ENCODE peak calls at places on chromosomes 12 and 14, in ten cellular contexts. H, F, J, Y, Q, N, I, U, B and W are unnamed samples.

GRCh38 chr14:54348001-54348611 is 48.7 kb upstream of the CDKN3 start:
- DNase-seq in H (peak; percentile 62), F (no peak), J (peak; percentile 53), Y (peak; percentile 57), Q (peak; percentile 85), N (no peak), I (no peak), U (peak; percentile 43), B (peak; percentile 21), W (no peak)

GRCh38 chr12:118520954-118521353 is 144.6 kb downstream of the SUDS3 start:
- DNase-seq in H (no peak), F (no peak), J (no peak), Y (no peak), Q (no peak), N (no peak), I (no peak), U (no peak), B (no peak), W (no peak)

GRCh38 chr14:22569749-22570131 is 19.3 kb downstream of the DAD1 start:
- DNase-seq in H (no peak), F (no peak), J (no peak), Y (no peak), Q (no peak), N (no peak), I (no peak), U (no peak), B (no peak), W (no peak)

GRCh38 chr14:69161590-69161989 is 8.7 kb upstream of the DCAF5 start:
- DNase-seq in H (no peak), F (no peak), J (no peak), Y (no peak), Q (no peak), N (no peak), I (no peak), U (no peak), B (no peak), W (no peak)

GRCh38 chr12:54294152-54294913 is 6.5 kb downstream of the NFE2 start:
- DNase-seq in H (peak; percentile 83), F (peak; percentile 59), J (peak; percentile 44), Y (peak; percentile 66), Q (peak; percentile 69), N (peak; percentile 17), I (no peak), U (peak; percentile 84), B (no peak), W (peak; percentile 69)

GRCh38 chr12:124466200-124467128 is 100.9 kb downstream of the NCOR2 start:
- DNase-seq in H (no peak), F (no peak), J (peak; percentile 25), Y (no peak), Q (no peak), N (peak; percentile 89), I (peak; percentile 79), U (no peak), B (no peak), W (no peak)

GRCh38 chr12:48184549-48184922 is 1.1 kb downstream of the CCDC184 start:
- DNase-seq in H (no peak), F (no peak), J (no peak), Y (no peak), Q (no peak), N (no peak), I (peak; percentile 17), U (no peak), B (no peak), W (no peak)

GRCh38 chr12:127125607-127126259 is 1141.2 kb upstream of the TMEM132C start:
- DNase-seq in H (peak; percentile 94), F (no peak), J (peak; percentile 91), Y (no peak), Q (peak; percentile 82), N (no peak), I (no peak), U (peak; percentile 12), B (peak; percentile 67), W (no peak)

GRCh38 chr14:52694761-52695480 is 437 bp downstream of the ERO1A start:
- DNase-seq in H (no peak), F (peak; percentile 30), J (peak; percentile 56), Y (peak; percentile 27), Q (peak; percentile 54), N (peak; percentile 14), I (no peak), U (peak; percentile 16), B (peak; percentile 24), W (no peak)

GRCh38 chr12:81296556-81297305 is 218.9 kb downstream of the ACSS3 start:
- DNase-seq in H (no peak), F (no peak), J (peak; percentile 88), Y (no peak), Q (no peak), N (no peak), I (no peak), U (no peak), B (no peak), W (no peak)

GRCh38 chr12:52125499-52125900 is 46.0 kb downstream of the SMIM41 start:
- DNase-seq in H (no peak), F (no peak), J (no peak), Y (peak; percentile 2), Q (no peak), N (no peak), I (no peak), U (no peak), B (no peak), W (no peak)

GRCh38 chr14:99809376-99809775 is 16.2 kb downstream of the EML1 start:
- DNase-seq in H (no peak), F (peak; percentile 35), J (peak; percentile 95), Y (no peak), Q (no peak), N (no peak), I (no peak), U (no peak), B (no peak), W (no peak)

GRCh38 chr14:81633496-81633895 is 99.8 kb upstream of the SEL1L start:
- DNase-seq in H (no peak), F (no peak), J (no peak), Y (no peak), Q (no peak), N (no peak), I (no peak), U (no peak), B (no peak), W (no peak)

GRCh38 chr12:94242871-94243270 is 94.5 kb downstream of the PLXNC1 start:
- DNase-seq in H (no peak), F (no peak), J (no peak), Y (no peak), Q (no peak), N (no peak), I (no peak), U (no peak), B (no peak), W (no peak)

GRCh38 chr14:53652068-53652467 is 304.6 kb downstream of the BMP4 start:
- DNase-seq in H (no peak), F (no peak), J (no peak), Y (no peak), Q (no peak), N (no peak), I (no peak), U (no peak), B (no peak), W (no peak)

GRCh38 chr14:32696325-32697101 is 242.2 kb upstream of the NPAS3 start:
- DNase-seq in H (no peak), F (no peak), J (no peak), Y (no peak), Q (no peak), N (no peak), I (no peak), U (no peak), B (no peak), W (no peak)

GRCh38 chr12:119363490-119363889 is 29.0 kb downstream of the CCDC60 start:
- DNase-seq in H (no peak), F (no peak), J (no peak), Y (no peak), Q (no peak), N (no peak), I (no peak), U (no peak), B (no peak), W (no peak)

GRCh38 chr12:89497467-89497866 is 27.1 kb downstream of the GALNT4 start:
- DNase-seq in H (no peak), F (no peak), J (peak; percentile 40), Y (no peak), Q (no peak), N (no peak), I (no peak), U (no peak), B (no peak), W (no peak)

GRCh38 chr14:37599527-37600368 is 4.3 kb downstream of the TTC6 start:
- DNase-seq in H (no peak), F (no peak), J (no peak), Y (peak; percentile 25), Q (peak; percentile 52), N (no peak), I (no peak), U (no peak), B (no peak), W (no peak)

GRCh38 chr14:48373993-48374392 is 698.6 kb upstream of the MDGA2 start:
- DNase-seq in H (no peak), F (no peak), J (no peak), Y (no peak), Q (no peak), N (no peak), I (no peak), U (no peak), B (no peak), W (no peak)

GRCh38 chr14:90274019-90274418 is 17.7 kb downstream of the PSMC1 start:
- DNase-seq in H (peak; percentile 40), F (no peak), J (no peak), Y (no peak), Q (no peak), N (no peak), I (no peak), U (no peak), B (no peak), W (no peak)

GRCh38 chr14:36879558-36879957 is 217.9 kb downstream of the PAX9 start:
- DNase-seq in H (no peak), F (no peak), J (no peak), Y (no peak), Q (no peak), N (no peak), I (no peak), U (no peak), B (no peak), W (no peak)

GRCh38 chr12:89311703-89312293 is 40.5 kb downstream of the DUSP6 start:
- DNase-seq in H (no peak), F (no peak), J (no peak), Y (no peak), Q (no peak), N (no peak), I (no peak), U (no peak), B (no peak), W (no peak)

GRCh38 chr12:49535921-49536525 is 2.8 kb upstream of the KCNH3 start:
- DNase-seq in H (no peak), F (no peak), J (no peak), Y (no peak), Q (no peak), N (no peak), I (no peak), U (no peak), B (no peak), W (no peak)

GRCh38 chr12:503111-503761 is 43.5 kb downstream of the B4GALNT3 start:
- DNase-seq in H (no peak), F (no peak), J (no peak), Y (no peak), Q (peak; percentile 91), N (no peak), I (no peak), U (no peak), B (no peak), W (no peak)

GRCh38 chr12:49933793-49934192 is 16.7 kb upstream of the AQP2 start:
- DNase-seq in H (no peak), F (no peak), J (peak; percentile 56), Y (no peak), Q (no peak), N (no peak), I (no peak), U (no peak), B (no peak), W (no peak)

GRCh38 chr12:95336387-95337067 is 118.9 kb downstream of the VEZT start:
- DNase-seq in H (peak; percentile 77), F (peak; percentile 33), J (peak; percentile 83), Y (peak; percentile 35), Q (peak; percentile 88), N (no peak), I (no peak), U (peak; percentile 52), B (peak; percentile 48), W (peak; percentile 49)

GRCh38 chr12:101696477-101697196 is 803 bp upstream of the CHPT1 start:
- DNase-seq in H (peak; percentile 6), F (no peak), J (peak; percentile 20), Y (no peak), Q (no peak), N (no peak), I (peak; percentile 17), U (peak; percentile 68), B (no peak), W (no peak)